ENCODE peak calls at places on chromosome 15, in eight cellular contexts. One of them, this sample, is unnamed.

GRCh38 chr15:40238481-40238926 is 359 bp upstream of the PAK6 start:
- DNase-seq in mammary epithelial cell: no peak
- DNase-seq in left ventricle myocardium inferior: no peak
- DNase-seq in aorta: no peak
- DNase-seq in T-helper 1 cell: no peak
- DNase-seq in heart left ventricle: no peak
- DNase-seq in pulmonary artery endothelial cell: no peak
- DNase-seq in H7: peak; percentile 78
- DNase-seq in this sample: no peak

GRCh38 chr15:92807971-92808571 is 92.1 kb upstream of the CHD2 start:
- DNase-seq in mammary epithelial cell: peak; percentile 40
- DNase-seq in left ventricle myocardium inferior: no peak
- DNase-seq in aorta: no peak
- DNase-seq in T-helper 1 cell: no peak
- DNase-seq in heart left ventricle: no peak
- DNase-seq in pulmonary artery endothelial cell: no peak
- DNase-seq in H7: peak; percentile 51
- DNase-seq in this sample: no peak

GRCh38 chr15:69743091-69743490 is 290.5 kb downstream of the RPLP1 start:
- DNase-seq in mammary epithelial cell: no peak
- DNase-seq in left ventricle myocardium inferior: no peak
- DNase-seq in aorta: no peak
- DNase-seq in T-helper 1 cell: no peak
- DNase-seq in heart left ventricle: no peak
- DNase-seq in pulmonary artery endothelial cell: no peak
- DNase-seq in H7: no peak
- DNase-seq in this sample: no peak

GRCh38 chr15:60326824-60327654 is 70.7 kb downstream of the ANXA2 start:
- DNase-seq in mammary epithelial cell: peak; percentile 48
- DNase-seq in left ventricle myocardium inferior: no peak
- DNase-seq in aorta: no peak
- DNase-seq in T-helper 1 cell: no peak
- DNase-seq in heart left ventricle: no peak
- DNase-seq in pulmonary artery endothelial cell: peak; percentile 8
- DNase-seq in H7: no peak
- DNase-seq in this sample: peak; percentile 21

GRCh38 chr15:81749667-81750360 is 296.0 kb downstream of the MEX3B start:
- DNase-seq in mammary epithelial cell: no peak
- DNase-seq in left ventricle myocardium inferior: peak; percentile 20
- DNase-seq in aorta: no peak
- DNase-seq in T-helper 1 cell: no peak
- DNase-seq in heart left ventricle: no peak
- DNase-seq in pulmonary artery endothelial cell: no peak
- DNase-seq in H7: no peak
- DNase-seq in this sample: no peak

GRCh38 chr15:85312925-85313324 is 67.5 kb upstream of the AKAP13 start:
- DNase-seq in mammary epithelial cell: no peak
- DNase-seq in left ventricle myocardium inferior: no peak
- DNase-seq in aorta: no peak
- DNase-seq in T-helper 1 cell: no peak
- DNase-seq in heart left ventricle: no peak
- DNase-seq in pulmonary artery endothelial cell: no peak
- DNase-seq in H7: peak; percentile 49
- DNase-seq in this sample: no peak

GRCh38 chr15:92001307-92001706 is 147.8 kb downstream of the SLCO3A1 start:
- DNase-seq in mammary epithelial cell: no peak
- DNase-seq in left ventricle myocardium inferior: no peak
- DNase-seq in aorta: no peak
- DNase-seq in T-helper 1 cell: no peak
- DNase-seq in heart left ventricle: peak; percentile 27
- DNase-seq in pulmonary artery endothelial cell: no peak
- DNase-seq in H7: no peak
- DNase-seq in this sample: no peak

GRCh38 chr15:40439461-40440299 is 1.1 kb upstream of the BAHD1 start:
- DNase-seq in mammary epithelial cell: peak; percentile 41
- DNase-seq in left ventricle myocardium inferior: peak; percentile 42
- DNase-seq in aorta: no peak
- DNase-seq in T-helper 1 cell: no peak
- DNase-seq in heart left ventricle: peak; percentile 61
- DNase-seq in pulmonary artery endothelial cell: no peak
- DNase-seq in H7: peak; percentile 90
- DNase-seq in this sample: no peak

GRCh38 chr15:36612063-36612788 is 32.8 kb downstream of the CDIN1 start:
- DNase-seq in mammary epithelial cell: peak; percentile 86
- DNase-seq in left ventricle myocardium inferior: no peak
- DNase-seq in aorta: no peak
- DNase-seq in T-helper 1 cell: no peak
- DNase-seq in heart left ventricle: no peak
- DNase-seq in pulmonary artery endothelial cell: peak; percentile 30
- DNase-seq in H7: no peak
- DNase-seq in this sample: no peak

GRCh38 chr15:100172356-100173024 is 169.3 kb downstream of the ADAMTS17 start:
- DNase-seq in mammary epithelial cell: no peak
- DNase-seq in left ventricle myocardium inferior: no peak
- DNase-seq in aorta: no peak
- DNase-seq in T-helper 1 cell: no peak
- DNase-seq in heart left ventricle: no peak
- DNase-seq in pulmonary artery endothelial cell: no peak
- DNase-seq in H7: no peak
- DNase-seq in this sample: no peak

GRCh38 chr15:39426552-39427532 is 154.0 kb upstream of the THBS1 start:
- DNase-seq in mammary epithelial cell: peak; percentile 60
- DNase-seq in left ventricle myocardium inferior: peak; percentile 40
- DNase-seq in aorta: peak; percentile 77
- DNase-seq in T-helper 1 cell: no peak
- DNase-seq in heart left ventricle: peak; percentile 56
- DNase-seq in pulmonary artery endothelial cell: no peak
- DNase-seq in H7: no peak
- DNase-seq in this sample: peak; percentile 22

GRCh38 chr15:90225504-90226234 is 8.1 kb downstream of the CIB1 start:
- DNase-seq in mammary epithelial cell: no peak
- DNase-seq in left ventricle myocardium inferior: no peak
- DNase-seq in aorta: no peak
- DNase-seq in T-helper 1 cell: no peak
- DNase-seq in heart left ventricle: no peak
- DNase-seq in pulmonary artery endothelial cell: no peak
- DNase-seq in H7: no peak
- DNase-seq in this sample: no peak

GRCh38 chr15:89419370-89419984 is 76.9 kb downstream of the RHCG start:
- DNase-seq in mammary epithelial cell: peak; percentile 39
- DNase-seq in left ventricle myocardium inferior: peak; percentile 40
- DNase-seq in aorta: no peak
- DNase-seq in T-helper 1 cell: no peak
- DNase-seq in heart left ventricle: peak; percentile 49
- DNase-seq in pulmonary artery endothelial cell: no peak
- DNase-seq in H7: peak; percentile 88
- DNase-seq in this sample: no peak

GRCh38 chr15:40763801-40764765 is at the start of gene GCHFR:
- DNase-seq in mammary epithelial cell: peak; percentile 36
- DNase-seq in left ventricle myocardium inferior: peak; percentile 78
- DNase-seq in aorta: peak; percentile 93
- DNase-seq in T-helper 1 cell: peak; percentile 58
- DNase-seq in heart left ventricle: peak; percentile 80
- DNase-seq in pulmonary artery endothelial cell: no peak
- DNase-seq in H7: peak; percentile 95
- DNase-seq in this sample: peak; percentile 45

GRCh38 chr15:51876169-51876568 is 46.7 kb downstream of the TMOD3 start:
- DNase-seq in mammary epithelial cell: peak; percentile 24
- DNase-seq in left ventricle myocardium inferior: no peak
- DNase-seq in aorta: no peak
- DNase-seq in T-helper 1 cell: no peak
- DNase-seq in heart left ventricle: no peak
- DNase-seq in pulmonary artery endothelial cell: no peak
- DNase-seq in H7: no peak
- DNase-seq in this sample: no peak

GRCh38 chr15:67201136-67201535 is 53.3 kb downstream of the AAGAB start:
- DNase-seq in mammary epithelial cell: no peak
- DNase-seq in left ventricle myocardium inferior: no peak
- DNase-seq in aorta: no peak
- DNase-seq in T-helper 1 cell: no peak
- DNase-seq in heart left ventricle: no peak
- DNase-seq in pulmonary artery endothelial cell: no peak
- DNase-seq in H7: no peak
- DNase-seq in this sample: no peak

GRCh38 chr15:55552926-55553325 is 35.2 kb downstream of the PYGO1 start:
- DNase-seq in mammary epithelial cell: no peak
- DNase-seq in left ventricle myocardium inferior: peak; percentile 26
- DNase-seq in aorta: peak; percentile 77
- DNase-seq in T-helper 1 cell: no peak
- DNase-seq in heart left ventricle: peak; percentile 75
- DNase-seq in pulmonary artery endothelial cell: no peak
- DNase-seq in H7: no peak
- DNase-seq in this sample: peak; percentile 15

GRCh38 chr15:63388511-63388910 is 6.9 kb upstream of the CA12 start:
- DNase-seq in mammary epithelial cell: no peak
- DNase-seq in left ventricle myocardium inferior: no peak
- DNase-seq in aorta: no peak
- DNase-seq in T-helper 1 cell: no peak
- DNase-seq in heart left ventricle: no peak
- DNase-seq in pulmonary artery endothelial cell: no peak
- DNase-seq in H7: no peak
- DNase-seq in this sample: no peak

GRCh38 chr15:55899537-55899936 is 93.9 kb downstream of the NEDD4 start:
- DNase-seq in mammary epithelial cell: no peak
- DNase-seq in left ventricle myocardium inferior: no peak
- DNase-seq in aorta: no peak
- DNase-seq in T-helper 1 cell: no peak
- DNase-seq in heart left ventricle: no peak
- DNase-seq in pulmonary artery endothelial cell: no peak
- DNase-seq in H7: no peak
- DNase-seq in this sample: no peak

This sample was measured in SHP77 treated with DMSO at 0.1 percent for 48 hours.